ENCODE peak calls at places on chromosomes 7 and 10, in five cellular contexts. L is neuronal stem cell, P is H1, B is mesendoderm, S is trophoblast cell. Y is an unnamed sample.

GRCh38 chr7:55190511-55191160 is 171.8 kb downstream of the EGFR start:
- DNase-seq in S (no peak), L (no peak), P (peak; percentile 36), B (no peak), Y (no peak)

GRCh38 chr7:81769891-81770818 is at the start of gene HGF:
- DNase-seq in L (no peak), S (no peak), P (no peak), B (peak; percentile 49), Y (peak; percentile 87)

GRCh38 chr7:64887756-64888508 is 15.1 kb upstream of the ZNF273 start:
- DNase-seq in S (no peak), L (no peak), B (peak; percentile 84), P (peak; percentile 87), Y (no peak)

GRCh38 chr7:116571552-116571951 is 46.7 kb downstream of the CAV1 start:
- DNase-seq in L (no peak), B (no peak), S (no peak), P (no peak), Y (no peak)

GRCh38 chr7:36001546-36001945 is 151.5 kb upstream of the EEPD1 start:
- DNase-seq in B (no peak), L (no peak), P (no peak), S (peak; percentile 87), Y (peak; percentile 40)

GRCh38 chr10:63722537-63722936 is 201.3 kb downstream of the REEP3 start:
- DNase-seq in P (no peak), B (peak; percentile 65), S (peak; percentile 78), L (no peak), Y (peak; percentile 64)

GRCh38 chr10:69242844-69243212 is 22.7 kb downstream of the HKDC1 start:
- DNase-seq in B (no peak), L (no peak), P (no peak), S (no peak), Y (no peak)

GRCh38 chr10:73931767-73932624 is 21.1 kb downstream of the PLAU start:
- DNase-seq in B (peak; percentile 96), S (peak; percentile 62), P (peak; percentile 57), L (no peak), Y (no peak)

GRCh38 chr10:27794157-27794556 is 48.5 kb upstream of the MKX start:
- DNase-seq in L (no peak), S (no peak), B (peak; percentile 47), P (no peak), Y (peak; percentile 5)

GRCh38 chr10:101567165-101568006 is 20.7 kb downstream of the POLL start:
- DNase-seq in B (no peak), S (no peak), L (no peak), P (no peak), Y (no peak)

GRCh38 chr10:101566333-101567164 is 21.5 kb downstream of the POLL start:
- DNase-seq in L (no peak), B (peak; percentile 40), S (peak; percentile 10), P (peak; percentile 67), Y (peak; percentile 20)

GRCh38 chr10:101565370-101565900 is 22.6 kb downstream of the POLL start:
- DNase-seq in B (no peak), L (no peak), P (no peak), S (no peak), Y (no peak)

GRCh38 chr10:101564490-101564991 is 23.5 kb downstream of the POLL start:
- DNase-seq in B (no peak), S (no peak), L (no peak), P (no peak), Y (no peak)

DNA sequence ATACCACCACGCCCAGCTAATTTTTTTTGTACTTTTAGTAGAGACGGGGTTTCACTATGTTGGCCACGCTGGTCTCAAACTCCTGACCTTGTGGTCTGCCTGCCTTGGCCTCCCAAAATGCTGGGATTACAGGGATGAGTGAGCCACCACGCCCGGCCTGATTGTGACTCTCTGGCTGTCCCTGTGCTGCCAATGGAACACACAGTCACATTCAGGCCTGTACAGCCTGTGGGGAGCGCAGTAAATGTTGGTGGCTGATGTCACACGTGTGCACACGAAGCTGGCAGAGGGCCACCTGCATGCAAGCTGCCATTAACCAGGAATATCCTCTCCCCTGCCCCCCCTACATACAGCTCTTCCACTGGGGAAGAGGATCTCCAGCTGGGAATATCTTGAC is 22.1 kb downstream of the POLL start:
- DNase-seq in S (no peak), B (no peak), L (no peak), P (no peak), Y (no peak)
- H3K4me3 ChIP-seq in S (no peak overlapping the region), B (no peak overlapping the region), L (no peak overlapping the region), P (no peak overlapping the region), Y (no peak overlapping the region)

DNA sequence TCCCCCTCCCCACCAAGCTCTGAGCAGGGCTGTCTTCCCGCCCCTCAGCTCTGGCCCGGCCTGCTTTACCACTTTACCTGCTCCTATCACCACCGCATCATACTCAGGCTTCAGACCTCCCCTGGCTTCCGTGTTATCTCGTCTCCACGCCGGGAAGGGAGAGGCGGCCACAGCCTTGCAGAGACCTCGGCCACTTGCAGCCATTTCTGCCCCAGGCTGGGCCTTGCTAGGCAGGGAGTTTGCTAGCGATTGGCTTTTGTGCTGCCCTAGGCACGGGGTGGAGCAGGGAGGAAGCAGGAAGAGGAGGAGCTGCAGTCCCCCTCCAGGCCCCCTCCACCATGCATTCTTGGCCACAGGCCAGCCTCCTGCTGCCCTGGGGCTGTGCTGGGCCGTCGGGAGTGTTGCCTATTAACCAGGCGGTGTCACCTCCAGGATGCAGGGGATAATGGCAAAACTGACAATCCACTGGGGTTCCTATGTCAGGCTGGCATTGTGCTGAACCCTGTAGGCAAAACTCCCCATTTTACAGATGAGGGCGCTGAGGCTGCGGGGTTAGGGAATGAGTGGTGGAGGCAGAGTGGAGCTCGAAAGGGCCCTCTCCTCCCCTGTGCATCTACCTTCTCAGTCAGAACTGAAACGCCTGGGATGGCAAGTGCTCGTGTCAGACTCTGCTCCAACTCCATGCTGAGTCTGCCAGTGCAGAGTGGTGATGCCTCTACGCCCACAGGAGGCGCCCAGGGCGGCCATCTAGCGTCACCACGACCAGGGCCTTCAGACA is at the start of gene PYROXD2:
- DNase-seq in L (peak; percentile 42), S (peak; percentile 80), B (peak; percentile 97), P (peak; percentile 81), Y (peak; percentile 88)
- H2BK5ac ChIP-seq in L (peak within 1 kb of the TSS; percentile 3), S (peak within 1 kb of the TSS; percentile 88), B (peak within 1 kb of the TSS; percentile 89), P (peak within 1 kb of the TSS; percentile 85), Y (peak within 1 kb of the TSS; percentile 89)

DNA sequence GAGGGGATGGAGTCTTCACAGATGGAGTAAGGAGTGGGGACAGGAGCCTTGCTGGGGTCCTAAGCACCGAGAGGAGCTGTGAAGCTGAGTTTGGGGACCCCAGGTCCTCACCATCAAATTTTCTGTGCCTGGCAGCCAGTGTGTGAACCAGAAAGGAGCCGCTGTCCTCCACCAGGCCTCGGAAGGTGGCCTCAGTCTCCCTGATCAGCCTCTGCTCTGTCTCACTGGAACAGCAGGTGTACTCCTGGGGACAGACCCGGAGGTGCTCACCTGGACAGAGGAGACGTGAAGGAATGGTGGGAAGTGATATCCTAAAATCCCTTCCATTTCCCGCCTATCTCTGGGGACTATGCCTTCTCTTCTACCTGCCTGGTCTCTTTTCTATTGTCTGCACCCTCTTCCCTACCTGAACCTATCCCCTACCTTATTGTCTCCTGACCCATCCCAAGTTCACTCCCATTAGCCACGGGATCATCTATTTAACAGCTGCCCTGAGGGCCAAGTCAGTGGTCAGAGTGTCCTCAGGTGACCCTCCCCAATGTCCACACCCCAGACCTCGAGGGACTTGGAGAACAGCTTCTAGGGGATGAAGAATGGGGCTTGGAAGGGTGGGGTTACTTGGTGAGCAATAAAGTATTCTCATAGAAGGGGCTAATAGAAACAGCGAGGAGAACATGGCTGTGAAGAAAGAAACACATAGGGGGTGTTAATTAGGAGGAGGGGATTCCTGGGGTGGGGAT is 915 bp downstream of the GPC2 start:
- DNase-seq in B (no peak), L (no peak), P (no peak), S (no peak), Y (no peak)
- H3K4me3 ChIP-seq in B (peak overlapping the region; percentile 45), L (peak overlapping the region; percentile 93), P (peak overlapping the region; percentile 97), S (no peak overlapping the region), Y (peak overlapping the region; percentile 69)

GRCh38 chr7:136803028-136803427 is 65.4 kb upstream of the CHRM2 start:
- DNase-seq in S (peak; percentile 53), B (no peak), P (no peak), L (no peak), Y (no peak)

DNA sequence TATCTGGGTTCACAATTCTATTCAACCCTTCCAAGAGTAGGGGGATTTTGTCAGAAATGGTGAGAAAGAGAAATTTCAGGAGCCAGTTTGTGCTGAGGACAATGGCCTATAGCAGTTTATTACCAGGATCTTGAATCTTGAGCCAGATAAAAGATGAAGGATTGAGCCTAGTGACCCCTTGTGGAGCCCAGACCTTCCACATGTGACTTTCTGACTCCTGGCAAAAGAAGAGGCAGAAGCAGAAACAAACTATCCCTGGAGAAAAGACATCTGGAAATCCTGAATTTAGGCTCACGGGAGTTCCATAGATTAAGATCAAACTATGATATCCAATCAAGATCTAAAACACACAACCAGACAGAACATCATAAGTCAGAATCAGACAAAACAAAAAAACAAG is 60.9 kb upstream of the CHRM2 start:
- DNase-seq in P (no peak), L (no peak), B (peak; percentile 48), S (no peak), Y (no peak)
- H2BK5ac ChIP-seq in P (no peak overlapping the region), L (no peak overlapping the region), B (no peak overlapping the region), S (no peak overlapping the region), Y (no peak overlapping the region)

GRCh38 chr7:130912086-130912909 is 178.3 kb upstream of the KLF14 start:
- DNase-seq in P (no peak), S (no peak), B (peak; percentile 67), L (no peak), Y (peak; percentile 85)

GRCh38 chr7:130908345-130909160 is 174.5 kb upstream of the KLF14 start:
- DNase-seq in L (no peak), S (no peak), B (no peak), P (no peak), Y (peak; percentile 49)

GRCh38 chr7:130910949-130911944 is 177.2 kb upstream of the KLF14 start:
- DNase-seq in B (no peak), P (no peak), S (no peak), L (no peak), Y (peak; percentile 63)

GRCh38 chr7:130909161-130909836 is 175.3 kb upstream of the KLF14 start:
- DNase-seq in B (no peak), L (no peak), P (no peak), S (no peak), Y (no peak)

DNA sequence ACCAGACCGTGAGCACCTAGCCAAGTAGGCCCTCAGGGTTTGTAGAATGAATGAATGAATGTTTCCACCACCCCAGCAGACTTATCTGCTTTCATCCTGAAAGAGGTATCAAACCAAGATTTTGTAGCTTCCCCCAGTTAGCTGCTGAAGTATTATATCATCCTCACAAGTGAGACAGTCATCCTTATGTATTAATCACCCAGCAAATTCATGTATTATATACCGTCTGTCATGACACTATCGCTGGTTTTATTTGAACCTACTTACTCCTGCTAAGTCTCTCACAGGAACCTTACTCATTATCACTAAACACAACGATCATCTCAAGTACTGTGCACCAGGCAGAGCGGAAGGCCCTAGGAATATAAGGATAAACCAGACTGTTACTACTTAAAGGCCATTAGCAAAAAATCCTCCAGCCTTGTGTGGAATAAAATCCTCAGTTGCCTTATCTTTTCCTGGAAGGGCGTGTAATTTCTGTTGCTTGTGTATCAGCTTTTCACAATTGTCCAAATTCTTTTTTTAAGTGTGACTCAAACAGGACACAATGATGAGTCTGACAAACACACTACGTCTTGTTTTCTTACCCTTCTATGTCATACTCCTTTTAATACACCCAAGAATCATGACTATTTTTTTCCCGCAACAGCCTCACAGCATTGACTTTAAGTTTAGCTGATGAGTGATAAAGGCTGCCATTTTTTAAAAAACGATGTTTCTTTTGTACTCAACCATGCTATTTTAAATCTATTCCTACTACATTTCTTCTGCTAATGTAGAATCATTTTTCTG is 176.1 kb upstream of the KLF14 start:
- DNase-seq in L (no peak), B (no peak), S (no peak), P (no peak), Y (peak; percentile 59)
- H3K4me3 ChIP-seq in L (no peak overlapping the region), B (no peak overlapping the region), S (no peak overlapping the region), P (no peak overlapping the region), Y (peak overlapping the region; percentile 87)

GRCh38 chr7:152435384-152436278 is at the start of gene KMT2C:
- DNase-seq in L (peak; percentile 61), S (peak; percentile 56), B (peak; percentile 46), P (peak; percentile 65), Y (peak; percentile 43)
- H2BK5ac ChIP-seq in L (peak within 1 kb of the TSS; percentile 75), S (peak within 1 kb of the TSS; percentile 99), B (no peak within 1 kb of the TSS), P (no peak within 1 kb of the TSS), Y (peak within 1 kb of the TSS; percentile 76)

Y was measured in IMR-90.